ENCODE peak calls at places on chromosomes 11 and 22, in nine cellular contexts. One of them, this sample, is unnamed.

GRCh38 chr11:117928818-117929567 is at the start of gene TMPRSS13:
- DNase-seq in activated CD4-positive, alpha-beta T cell treated with anti-CD3 and anti-CD28 coated beads, Interleukin-2, amount 50 U/mL, for 48 hours: no peak
- DNase-seq in stimulated activated effector memory CD8-positive, alpha-beta T cell treated with anti-CD3 and anti-CD28 coated beads, Interleukin-12 subunit alpha, Interleukin-12 subunit beta, amount 100 ng/mL, for 72 hours: no peak
- DNase-seq in kidney: peak; percentile 79
- DNase-seq in stimulated activated CD4-positive, alpha-beta T cell treated with anti-CD3 and anti-CD28 coated beads, TNF-alpha, amount 100 ng/mL, for 1 hour: no peak
- DNase-seq in iris pigment epithelial cell: no peak
- DNase-seq in non-pigmented ciliary epithelial cell: no peak
- DNase-seq in OCI-M1: no peak
- DNase-seq in HTR-8/SVneo: no peak
- DNase-seq in this sample: no peak

GRCh38 chr11:31887180-31887579 is 76.1 kb upstream of the PAX6 start:
- DNase-seq in stimulated activated CD4-positive, alpha-beta T cell treated with anti-CD3 and anti-CD28 coated beads, TNF-alpha, amount 100 ng/mL, for 1 hour: no peak
- DNase-seq in kidney: no peak
- DNase-seq in activated CD4-positive, alpha-beta T cell treated with anti-CD3 and anti-CD28 coated beads, Interleukin-2, amount 50 U/mL, for 48 hours: peak; percentile 7
- DNase-seq in OCI-M1: peak; percentile 25
- DNase-seq in stimulated activated effector memory CD8-positive, alpha-beta T cell treated with anti-CD3 and anti-CD28 coated beads, Interleukin-12 subunit alpha, Interleukin-12 subunit beta, amount 100 ng/mL, for 72 hours: no peak
- DNase-seq in iris pigment epithelial cell: no peak
- DNase-seq in non-pigmented ciliary epithelial cell: no peak
- DNase-seq in HTR-8/SVneo: no peak
- DNase-seq in this sample: no peak

GRCh38 chr11:63906585-63906984 is 10.4 kb downstream of the RCOR2 start:
- DNase-seq in OCI-M1: peak; percentile 16
- DNase-seq in kidney: no peak
- DNase-seq in HTR-8/SVneo: no peak
- DNase-seq in stimulated activated effector memory CD8-positive, alpha-beta T cell treated with anti-CD3 and anti-CD28 coated beads, Interleukin-12 subunit alpha, Interleukin-12 subunit beta, amount 100 ng/mL, for 72 hours: no peak
- DNase-seq in stimulated activated CD4-positive, alpha-beta T cell treated with anti-CD3 and anti-CD28 coated beads, TNF-alpha, amount 100 ng/mL, for 1 hour: peak; percentile 36
- DNase-seq in activated CD4-positive, alpha-beta T cell treated with anti-CD3 and anti-CD28 coated beads, Interleukin-2, amount 50 U/mL, for 48 hours: peak; percentile 62
- DNase-seq in non-pigmented ciliary epithelial cell: no peak
- DNase-seq in iris pigment epithelial cell: peak; percentile 27
- DNase-seq in this sample: peak; percentile 58

GRCh38 chr11:124961972-124962609 is 8.1 kb downstream of the CCDC15 start:
- DNase-seq in stimulated activated CD4-positive, alpha-beta T cell treated with anti-CD3 and anti-CD28 coated beads, TNF-alpha, amount 100 ng/mL, for 1 hour: no peak
- DNase-seq in stimulated activated effector memory CD8-positive, alpha-beta T cell treated with anti-CD3 and anti-CD28 coated beads, Interleukin-12 subunit alpha, Interleukin-12 subunit beta, amount 100 ng/mL, for 72 hours: no peak
- DNase-seq in activated CD4-positive, alpha-beta T cell treated with anti-CD3 and anti-CD28 coated beads, Interleukin-2, amount 50 U/mL, for 48 hours: no peak
- DNase-seq in iris pigment epithelial cell: peak; percentile 80
- DNase-seq in non-pigmented ciliary epithelial cell: peak; percentile 63
- DNase-seq in HTR-8/SVneo: peak; percentile 56
- DNase-seq in kidney: no peak
- DNase-seq in OCI-M1: peak; percentile 91
- DNase-seq in this sample: peak; percentile 56

GRCh38 chr11:12480401-12480800 is 103.0 kb downstream of the PARVA start:
- DNase-seq in iris pigment epithelial cell: no peak
- DNase-seq in stimulated activated effector memory CD8-positive, alpha-beta T cell treated with anti-CD3 and anti-CD28 coated beads, Interleukin-12 subunit alpha, Interleukin-12 subunit beta, amount 100 ng/mL, for 72 hours: no peak
- DNase-seq in OCI-M1: no peak
- DNase-seq in stimulated activated CD4-positive, alpha-beta T cell treated with anti-CD3 and anti-CD28 coated beads, TNF-alpha, amount 100 ng/mL, for 1 hour: no peak
- DNase-seq in kidney: no peak
- DNase-seq in non-pigmented ciliary epithelial cell: no peak
- DNase-seq in HTR-8/SVneo: no peak
- DNase-seq in activated CD4-positive, alpha-beta T cell treated with anti-CD3 and anti-CD28 coated beads, Interleukin-2, amount 50 U/mL, for 48 hours: no peak
- DNase-seq in this sample: no peak

GRCh38 chr11:60905047-60905446 is 1.3 kb downstream of the PRPF19 start:
- DNase-seq in OCI-M1: no peak
- DNase-seq in stimulated activated effector memory CD8-positive, alpha-beta T cell treated with anti-CD3 and anti-CD28 coated beads, Interleukin-12 subunit alpha, Interleukin-12 subunit beta, amount 100 ng/mL, for 72 hours: no peak
- DNase-seq in iris pigment epithelial cell: no peak
- DNase-seq in HTR-8/SVneo: no peak
- DNase-seq in non-pigmented ciliary epithelial cell: no peak
- DNase-seq in stimulated activated CD4-positive, alpha-beta T cell treated with anti-CD3 and anti-CD28 coated beads, TNF-alpha, amount 100 ng/mL, for 1 hour: no peak
- DNase-seq in activated CD4-positive, alpha-beta T cell treated with anti-CD3 and anti-CD28 coated beads, Interleukin-2, amount 50 U/mL, for 48 hours: no peak
- DNase-seq in kidney: no peak
- DNase-seq in this sample: no peak

GRCh38 chr22:39943366-39943765 is 16.8 kb upstream of the TMA7B start:
- DNase-seq in activated CD4-positive, alpha-beta T cell treated with anti-CD3 and anti-CD28 coated beads, Interleukin-2, amount 50 U/mL, for 48 hours: no peak
- DNase-seq in non-pigmented ciliary epithelial cell: no peak
- DNase-seq in stimulated activated CD4-positive, alpha-beta T cell treated with anti-CD3 and anti-CD28 coated beads, TNF-alpha, amount 100 ng/mL, for 1 hour: no peak
- DNase-seq in HTR-8/SVneo: no peak
- DNase-seq in kidney: no peak
- DNase-seq in iris pigment epithelial cell: no peak
- DNase-seq in OCI-M1: no peak
- DNase-seq in stimulated activated effector memory CD8-positive, alpha-beta T cell treated with anti-CD3 and anti-CD28 coated beads, Interleukin-12 subunit alpha, Interleukin-12 subunit beta, amount 100 ng/mL, for 72 hours: no peak
- DNase-seq in this sample: no peak

GRCh38 chr11:35045219-35045819 is 93.7 kb upstream of the CD44 start:
- DNase-seq in HTR-8/SVneo: no peak
- DNase-seq in kidney: no peak
- DNase-seq in stimulated activated CD4-positive, alpha-beta T cell treated with anti-CD3 and anti-CD28 coated beads, TNF-alpha, amount 100 ng/mL, for 1 hour: no peak
- DNase-seq in OCI-M1: no peak
- DNase-seq in stimulated activated effector memory CD8-positive, alpha-beta T cell treated with anti-CD3 and anti-CD28 coated beads, Interleukin-12 subunit alpha, Interleukin-12 subunit beta, amount 100 ng/mL, for 72 hours: peak; percentile 74
- DNase-seq in non-pigmented ciliary epithelial cell: no peak
- DNase-seq in activated CD4-positive, alpha-beta T cell treated with anti-CD3 and anti-CD28 coated beads, Interleukin-2, amount 50 U/mL, for 48 hours: peak; percentile 43
- DNase-seq in iris pigment epithelial cell: no peak
- DNase-seq in this sample: no peak

GRCh38 chr22:37968452-37969251 is 15.2 kb downstream of the POLR2F start:
- DNase-seq in activated CD4-positive, alpha-beta T cell treated with anti-CD3 and anti-CD28 coated beads, Interleukin-2, amount 50 U/mL, for 48 hours: no peak
- DNase-seq in kidney: no peak
- DNase-seq in non-pigmented ciliary epithelial cell: no peak
- DNase-seq in stimulated activated CD4-positive, alpha-beta T cell treated with anti-CD3 and anti-CD28 coated beads, TNF-alpha, amount 100 ng/mL, for 1 hour: no peak
- DNase-seq in HTR-8/SVneo: no peak
- DNase-seq in OCI-M1: no peak
- DNase-seq in iris pigment epithelial cell: no peak
- DNase-seq in stimulated activated effector memory CD8-positive, alpha-beta T cell treated with anti-CD3 and anti-CD28 coated beads, Interleukin-12 subunit alpha, Interleukin-12 subunit beta, amount 100 ng/mL, for 72 hours: no peak
- DNase-seq in this sample: no peak

GRCh38 chr11:44628730-44629361 is 63.4 kb downstream of the CD82 start:
- DNase-seq in kidney: no peak
- DNase-seq in activated CD4-positive, alpha-beta T cell treated with anti-CD3 and anti-CD28 coated beads, Interleukin-2, amount 50 U/mL, for 48 hours: no peak
- DNase-seq in non-pigmented ciliary epithelial cell: no peak
- DNase-seq in stimulated activated CD4-positive, alpha-beta T cell treated with anti-CD3 and anti-CD28 coated beads, TNF-alpha, amount 100 ng/mL, for 1 hour: no peak
- DNase-seq in HTR-8/SVneo: no peak
- DNase-seq in stimulated activated effector memory CD8-positive, alpha-beta T cell treated with anti-CD3 and anti-CD28 coated beads, Interleukin-12 subunit alpha, Interleukin-12 subunit beta, amount 100 ng/mL, for 72 hours: peak; percentile 42
- DNase-seq in OCI-M1: no peak
- DNase-seq in iris pigment epithelial cell: no peak
- DNase-seq in this sample: no peak

GRCh38 chr11:78203184-78203583 is 14.5 kb downstream of the USP35 start:
- DNase-seq in activated CD4-positive, alpha-beta T cell treated with anti-CD3 and anti-CD28 coated beads, Interleukin-2, amount 50 U/mL, for 48 hours: no peak
- DNase-seq in iris pigment epithelial cell: no peak
- DNase-seq in kidney: no peak
- DNase-seq in stimulated activated CD4-positive, alpha-beta T cell treated with anti-CD3 and anti-CD28 coated beads, TNF-alpha, amount 100 ng/mL, for 1 hour: no peak
- DNase-seq in stimulated activated effector memory CD8-positive, alpha-beta T cell treated with anti-CD3 and anti-CD28 coated beads, Interleukin-12 subunit alpha, Interleukin-12 subunit beta, amount 100 ng/mL, for 72 hours: no peak
- DNase-seq in OCI-M1: no peak
- DNase-seq in HTR-8/SVneo: no peak
- DNase-seq in non-pigmented ciliary epithelial cell: no peak
- DNase-seq in this sample: no peak

GRCh38 chr11:64969209-64969608 is 2.7 kb downstream of the MAJIN start:
- DNase-seq in stimulated activated CD4-positive, alpha-beta T cell treated with anti-CD3 and anti-CD28 coated beads, TNF-alpha, amount 100 ng/mL, for 1 hour: no peak
- DNase-seq in iris pigment epithelial cell: peak; percentile 47
- DNase-seq in OCI-M1: no peak
- DNase-seq in kidney: no peak
- DNase-seq in activated CD4-positive, alpha-beta T cell treated with anti-CD3 and anti-CD28 coated beads, Interleukin-2, amount 50 U/mL, for 48 hours: no peak
- DNase-seq in stimulated activated effector memory CD8-positive, alpha-beta T cell treated with anti-CD3 and anti-CD28 coated beads, Interleukin-12 subunit alpha, Interleukin-12 subunit beta, amount 100 ng/mL, for 72 hours: no peak
- DNase-seq in HTR-8/SVneo: peak; percentile 44
- DNase-seq in non-pigmented ciliary epithelial cell: no peak
- DNase-seq in this sample: peak; percentile 48

GRCh38 chr11:9660886-9661285 is 3.0 kb upstream of the SWAP70 start:
- DNase-seq in activated CD4-positive, alpha-beta T cell treated with anti-CD3 and anti-CD28 coated beads, Interleukin-2, amount 50 U/mL, for 48 hours: no peak
- DNase-seq in stimulated activated effector memory CD8-positive, alpha-beta T cell treated with anti-CD3 and anti-CD28 coated beads, Interleukin-12 subunit alpha, Interleukin-12 subunit beta, amount 100 ng/mL, for 72 hours: no peak
- DNase-seq in OCI-M1: no peak
- DNase-seq in kidney: no peak
- DNase-seq in iris pigment epithelial cell: peak; percentile 68
- DNase-seq in stimulated activated CD4-positive, alpha-beta T cell treated with anti-CD3 and anti-CD28 coated beads, TNF-alpha, amount 100 ng/mL, for 1 hour: no peak
- DNase-seq in HTR-8/SVneo: no peak
- DNase-seq in non-pigmented ciliary epithelial cell: no peak
- DNase-seq in this sample: no peak

GRCh38 chr22:39471421-39472141 is 14.8 kb downstream of the MGAT3 start:
- DNase-seq in activated CD4-positive, alpha-beta T cell treated with anti-CD3 and anti-CD28 coated beads, Interleukin-2, amount 50 U/mL, for 48 hours: no peak
- DNase-seq in iris pigment epithelial cell: peak; percentile 73
- DNase-seq in non-pigmented ciliary epithelial cell: no peak
- DNase-seq in OCI-M1: peak; percentile 71
- DNase-seq in stimulated activated CD4-positive, alpha-beta T cell treated with anti-CD3 and anti-CD28 coated beads, TNF-alpha, amount 100 ng/mL, for 1 hour: no peak
- DNase-seq in HTR-8/SVneo: peak; percentile 68
- DNase-seq in stimulated activated effector memory CD8-positive, alpha-beta T cell treated with anti-CD3 and anti-CD28 coated beads, Interleukin-12 subunit alpha, Interleukin-12 subunit beta, amount 100 ng/mL, for 72 hours: no peak
- DNase-seq in kidney: no peak
- DNase-seq in this sample: peak; percentile 93

GRCh38 chr22:32661296-32661695 is 140.2 kb upstream of the TIMP3 start:
- DNase-seq in HTR-8/SVneo: peak; percentile 28
- DNase-seq in kidney: peak; percentile 80
- DNase-seq in stimulated activated CD4-positive, alpha-beta T cell treated with anti-CD3 and anti-CD28 coated beads, TNF-alpha, amount 100 ng/mL, for 1 hour: no peak
- DNase-seq in OCI-M1: no peak
- DNase-seq in activated CD4-positive, alpha-beta T cell treated with anti-CD3 and anti-CD28 coated beads, Interleukin-2, amount 50 U/mL, for 48 hours: no peak
- DNase-seq in stimulated activated effector memory CD8-positive, alpha-beta T cell treated with anti-CD3 and anti-CD28 coated beads, Interleukin-12 subunit alpha, Interleukin-12 subunit beta, amount 100 ng/mL, for 72 hours: no peak
- DNase-seq in iris pigment epithelial cell: peak; percentile 77
- DNase-seq in non-pigmented ciliary epithelial cell: peak; percentile 78
- DNase-seq in this sample: peak; percentile 80

GRCh38 chr11:8683115-8683807 is 669 bp downstream of the RPL27A start:
- DNase-seq in iris pigment epithelial cell: peak; percentile 34
- DNase-seq in activated CD4-positive, alpha-beta T cell treated with anti-CD3 and anti-CD28 coated beads, Interleukin-2, amount 50 U/mL, for 48 hours: no peak
- DNase-seq in non-pigmented ciliary epithelial cell: no peak
- DNase-seq in OCI-M1: no peak
- DNase-seq in kidney: no peak
- DNase-seq in stimulated activated CD4-positive, alpha-beta T cell treated with anti-CD3 and anti-CD28 coated beads, TNF-alpha, amount 100 ng/mL, for 1 hour: no peak
- DNase-seq in stimulated activated effector memory CD8-positive, alpha-beta T cell treated with anti-CD3 and anti-CD28 coated beads, Interleukin-12 subunit alpha, Interleukin-12 subunit beta, amount 100 ng/mL, for 72 hours: no peak
- DNase-seq in HTR-8/SVneo: no peak
- DNase-seq in this sample: no peak

GRCh38 chr11:65429069-65429681 is 6.6 kb downstream of the NEAT1 start:
- DNase-seq in kidney: no peak
- DNase-seq in iris pigment epithelial cell: peak; percentile 77
- DNase-seq in HTR-8/SVneo: no peak
- DNase-seq in stimulated activated effector memory CD8-positive, alpha-beta T cell treated with anti-CD3 and anti-CD28 coated beads, Interleukin-12 subunit alpha, Interleukin-12 subunit beta, amount 100 ng/mL, for 72 hours: no peak
- DNase-seq in non-pigmented ciliary epithelial cell: no peak
- DNase-seq in OCI-M1: peak; percentile 70
- DNase-seq in activated CD4-positive, alpha-beta T cell treated with anti-CD3 and anti-CD28 coated beads, Interleukin-2, amount 50 U/mL, for 48 hours: no peak
- DNase-seq in stimulated activated CD4-positive, alpha-beta T cell treated with anti-CD3 and anti-CD28 coated beads, TNF-alpha, amount 100 ng/mL, for 1 hour: no peak
- DNase-seq in this sample: no peak

GRCh38 chr11:8026982-8027381 is 39.8 kb downstream of the EIF3F start:
- DNase-seq in HTR-8/SVneo: no peak
- DNase-seq in stimulated activated CD4-positive, alpha-beta T cell treated with anti-CD3 and anti-CD28 coated beads, TNF-alpha, amount 100 ng/mL, for 1 hour: no peak
- DNase-seq in kidney: no peak
- DNase-seq in stimulated activated effector memory CD8-positive, alpha-beta T cell treated with anti-CD3 and anti-CD28 coated beads, Interleukin-12 subunit alpha, Interleukin-12 subunit beta, amount 100 ng/mL, for 72 hours: no peak
- DNase-seq in OCI-M1: no peak
- DNase-seq in activated CD4-positive, alpha-beta T cell treated with anti-CD3 and anti-CD28 coated beads, Interleukin-2, amount 50 U/mL, for 48 hours: no peak
- DNase-seq in iris pigment epithelial cell: no peak
- DNase-seq in non-pigmented ciliary epithelial cell: no peak
- DNase-seq in this sample: no peak

GRCh38 chr11:120805960-120806555 is 217.8 kb upstream of the TBCEL start:
- DNase-seq in non-pigmented ciliary epithelial cell: no peak
- DNase-seq in HTR-8/SVneo: no peak
- DNase-seq in stimulated activated CD4-positive, alpha-beta T cell treated with anti-CD3 and anti-CD28 coated beads, TNF-alpha, amount 100 ng/mL, for 1 hour: no peak
- DNase-seq in activated CD4-positive, alpha-beta T cell treated with anti-CD3 and anti-CD28 coated beads, Interleukin-2, amount 50 U/mL, for 48 hours: no peak
- DNase-seq in OCI-M1: no peak
- DNase-seq in kidney: no peak
- DNase-seq in iris pigment epithelial cell: no peak
- DNase-seq in stimulated activated effector memory CD8-positive, alpha-beta T cell treated with anti-CD3 and anti-CD28 coated beads, Interleukin-12 subunit alpha, Interleukin-12 subunit beta, amount 100 ng/mL, for 72 hours: no peak
- DNase-seq in this sample: no peak

GRCh38 chr11:133985981-133986380 is 29.2 kb upstream of the IGSF9B start:
- DNase-seq in stimulated activated CD4-positive, alpha-beta T cell treated with anti-CD3 and anti-CD28 coated beads, TNF-alpha, amount 100 ng/mL, for 1 hour: no peak
- DNase-seq in OCI-M1: no peak
- DNase-seq in HTR-8/SVneo: no peak
- DNase-seq in non-pigmented ciliary epithelial cell: no peak
- DNase-seq in activated CD4-positive, alpha-beta T cell treated with anti-CD3 and anti-CD28 coated beads, Interleukin-2, amount 50 U/mL, for 48 hours: no peak
- DNase-seq in kidney: peak; percentile 36
- DNase-seq in stimulated activated effector memory CD8-positive, alpha-beta T cell treated with anti-CD3 and anti-CD28 coated beads, Interleukin-12 subunit alpha, Interleukin-12 subunit beta, amount 100 ng/mL, for 72 hours: no peak
- DNase-seq in iris pigment epithelial cell: no peak
- DNase-seq in this sample: no peak

GRCh38 chr11:32016111-32016510 is 74.8 kb upstream of the RCN1 start:
- DNase-seq in stimulated activated CD4-positive, alpha-beta T cell treated with anti-CD3 and anti-CD28 coated beads, TNF-alpha, amount 100 ng/mL, for 1 hour: no peak
- DNase-seq in non-pigmented ciliary epithelial cell: no peak
- DNase-seq in HTR-8/SVneo: no peak
- DNase-seq in kidney: no peak
- DNase-seq in OCI-M1: no peak
- DNase-seq in iris pigment epithelial cell: no peak
- DNase-seq in activated CD4-positive, alpha-beta T cell treated with anti-CD3 and anti-CD28 coated beads, Interleukin-2, amount 50 U/mL, for 48 hours: no peak
- DNase-seq in stimulated activated effector memory CD8-positive, alpha-beta T cell treated with anti-CD3 and anti-CD28 coated beads, Interleukin-12 subunit alpha, Interleukin-12 subunit beta, amount 100 ng/mL, for 72 hours: no peak
- DNase-seq in this sample: no peak

GRCh38 chr22:47550524-47551437 is 788.3 kb downstream of the TBC1D22A start:
- DNase-seq in iris pigment epithelial cell: no peak
- DNase-seq in kidney: no peak
- DNase-seq in stimulated activated CD4-positive, alpha-beta T cell treated with anti-CD3 and anti-CD28 coated beads, TNF-alpha, amount 100 ng/mL, for 1 hour: no peak
- DNase-seq in activated CD4-positive, alpha-beta T cell treated with anti-CD3 and anti-CD28 coated beads, Interleukin-2, amount 50 U/mL, for 48 hours: no peak
- DNase-seq in OCI-M1: no peak
- DNase-seq in stimulated activated effector memory CD8-positive, alpha-beta T cell treated with anti-CD3 and anti-CD28 coated beads, Interleukin-12 subunit alpha, Interleukin-12 subunit beta, amount 100 ng/mL, for 72 hours: no peak
- DNase-seq in HTR-8/SVneo: no peak
- DNase-seq in non-pigmented ciliary epithelial cell: no peak
- DNase-seq in this sample: no peak

GRCh38 chr11:326842-327580 is 6.4 kb upstream of the IFITM3 start:
- DNase-seq in HTR-8/SVneo: no peak
- DNase-seq in activated CD4-positive, alpha-beta T cell treated with anti-CD3 and anti-CD28 coated beads, Interleukin-2, amount 50 U/mL, for 48 hours: peak; percentile 74
- DNase-seq in iris pigment epithelial cell: peak; percentile 87
- DNase-seq in stimulated activated CD4-positive, alpha-beta T cell treated with anti-CD3 and anti-CD28 coated beads, TNF-alpha, amount 100 ng/mL, for 1 hour: no peak
- DNase-seq in OCI-M1: peak; percentile 91
- DNase-seq in kidney: peak; percentile 96
- DNase-seq in stimulated activated effector memory CD8-positive, alpha-beta T cell treated with anti-CD3 and anti-CD28 coated beads, Interleukin-12 subunit alpha, Interleukin-12 subunit beta, amount 100 ng/mL, for 72 hours: peak; percentile 79
- DNase-seq in non-pigmented ciliary epithelial cell: no peak
- DNase-seq in this sample: no peak

GRCh38 chr11:65150513-65151271 is 16.4 kb upstream of the SYVN1 start:
- DNase-seq in OCI-M1: peak; percentile 93
- DNase-seq in stimulated activated CD4-positive, alpha-beta T cell treated with anti-CD3 and anti-CD28 coated beads, TNF-alpha, amount 100 ng/mL, for 1 hour: no peak
- DNase-seq in non-pigmented ciliary epithelial cell: peak; percentile 26
- DNase-seq in HTR-8/SVneo: peak; percentile 77
- DNase-seq in stimulated activated effector memory CD8-positive, alpha-beta T cell treated with anti-CD3 and anti-CD28 coated beads, Interleukin-12 subunit alpha, Interleukin-12 subunit beta, amount 100 ng/mL, for 72 hours: no peak
- DNase-seq in activated CD4-positive, alpha-beta T cell treated with anti-CD3 and anti-CD28 coated beads, Interleukin-2, amount 50 U/mL, for 48 hours: peak; percentile 43
- DNase-seq in kidney: peak; percentile 97
- DNase-seq in iris pigment epithelial cell: peak; percentile 66
- DNase-seq in this sample: peak; percentile 83

GRCh38 chr11:94884322-94884721 is 89.0 kb downstream of the CWC15 start:
- DNase-seq in non-pigmented ciliary epithelial cell: no peak
- DNase-seq in stimulated activated effector memory CD8-positive, alpha-beta T cell treated with anti-CD3 and anti-CD28 coated beads, Interleukin-12 subunit alpha, Interleukin-12 subunit beta, amount 100 ng/mL, for 72 hours: no peak
- DNase-seq in HTR-8/SVneo: no peak
- DNase-seq in iris pigment epithelial cell: no peak
- DNase-seq in activated CD4-positive, alpha-beta T cell treated with anti-CD3 and anti-CD28 coated beads, Interleukin-2, amount 50 U/mL, for 48 hours: no peak
- DNase-seq in OCI-M1: no peak
- DNase-seq in kidney: no peak
- DNase-seq in stimulated activated CD4-positive, alpha-beta T cell treated with anti-CD3 and anti-CD28 coated beads, TNF-alpha, amount 100 ng/mL, for 1 hour: no peak
- DNase-seq in this sample: no peak

GRCh38 chr11:130886704-130887103 is 29.6 kb downstream of the SNX19 start:
- DNase-seq in activated CD4-positive, alpha-beta T cell treated with anti-CD3 and anti-CD28 coated beads, Interleukin-2, amount 50 U/mL, for 48 hours: no peak
- DNase-seq in kidney: no peak
- DNase-seq in non-pigmented ciliary epithelial cell: no peak
- DNase-seq in stimulated activated CD4-positive, alpha-beta T cell treated with anti-CD3 and anti-CD28 coated beads, TNF-alpha, amount 100 ng/mL, for 1 hour: no peak
- DNase-seq in OCI-M1: no peak
- DNase-seq in stimulated activated effector memory CD8-positive, alpha-beta T cell treated with anti-CD3 and anti-CD28 coated beads, Interleukin-12 subunit alpha, Interleukin-12 subunit beta, amount 100 ng/mL, for 72 hours: no peak
- DNase-seq in iris pigment epithelial cell: no peak
- DNase-seq in HTR-8/SVneo: no peak
- DNase-seq in this sample: no peak

GRCh38 chr22:20380486-20380885 is 13.5 kb upstream of the ZNF74 start:
- DNase-seq in HTR-8/SVneo: no peak
- DNase-seq in kidney: no peak
- DNase-seq in stimulated activated effector memory CD8-positive, alpha-beta T cell treated with anti-CD3 and anti-CD28 coated beads, Interleukin-12 subunit alpha, Interleukin-12 subunit beta, amount 100 ng/mL, for 72 hours: no peak
- DNase-seq in stimulated activated CD4-positive, alpha-beta T cell treated with anti-CD3 and anti-CD28 coated beads, TNF-alpha, amount 100 ng/mL, for 1 hour: no peak
- DNase-seq in OCI-M1: no peak
- DNase-seq in iris pigment epithelial cell: no peak
- DNase-seq in non-pigmented ciliary epithelial cell: no peak
- DNase-seq in activated CD4-positive, alpha-beta T cell treated with anti-CD3 and anti-CD28 coated beads, Interleukin-2, amount 50 U/mL, for 48 hours: no peak
- DNase-seq in this sample: no peak

GRCh38 chr11:73787051-73787642 is 527 bp upstream of the MRPL48 start:
- DNase-seq in HTR-8/SVneo: no peak
- DNase-seq in non-pigmented ciliary epithelial cell: no peak
- DNase-seq in kidney: no peak
- DNase-seq in iris pigment epithelial cell: no peak
- DNase-seq in stimulated activated CD4-positive, alpha-beta T cell treated with anti-CD3 and anti-CD28 coated beads, TNF-alpha, amount 100 ng/mL, for 1 hour: no peak
- DNase-seq in activated CD4-positive, alpha-beta T cell treated with anti-CD3 and anti-CD28 coated beads, Interleukin-2, amount 50 U/mL, for 48 hours: peak; percentile 9
- DNase-seq in stimulated activated effector memory CD8-positive, alpha-beta T cell treated with anti-CD3 and anti-CD28 coated beads, Interleukin-12 subunit alpha, Interleukin-12 subunit beta, amount 100 ng/mL, for 72 hours: no peak
- DNase-seq in OCI-M1: peak; percentile 70
- DNase-seq in this sample: no peak

GRCh38 chr11:8059030-8059429 is 22.0 kb upstream of the TUB start:
- DNase-seq in activated CD4-positive, alpha-beta T cell treated with anti-CD3 and anti-CD28 coated beads, Interleukin-2, amount 50 U/mL, for 48 hours: no peak
- DNase-seq in stimulated activated effector memory CD8-positive, alpha-beta T cell treated with anti-CD3 and anti-CD28 coated beads, Interleukin-12 subunit alpha, Interleukin-12 subunit beta, amount 100 ng/mL, for 72 hours: no peak
- DNase-seq in OCI-M1: no peak
- DNase-seq in HTR-8/SVneo: no peak
- DNase-seq in kidney: no peak
- DNase-seq in non-pigmented ciliary epithelial cell: no peak
- DNase-seq in iris pigment epithelial cell: no peak
- DNase-seq in stimulated activated CD4-positive, alpha-beta T cell treated with anti-CD3 and anti-CD28 coated beads, TNF-alpha, amount 100 ng/mL, for 1 hour: no peak
- DNase-seq in this sample: no peak

GRCh38 chr11:104870910-104871309 is 27.4 kb downstream of the CASP12 start:
- DNase-seq in stimulated activated effector memory CD8-positive, alpha-beta T cell treated with anti-CD3 and anti-CD28 coated beads, Interleukin-12 subunit alpha, Interleukin-12 subunit beta, amount 100 ng/mL, for 72 hours: no peak
- DNase-seq in activated CD4-positive, alpha-beta T cell treated with anti-CD3 and anti-CD28 coated beads, Interleukin-2, amount 50 U/mL, for 48 hours: no peak
- DNase-seq in non-pigmented ciliary epithelial cell: peak; percentile 27
- DNase-seq in stimulated activated CD4-positive, alpha-beta T cell treated with anti-CD3 and anti-CD28 coated beads, TNF-alpha, amount 100 ng/mL, for 1 hour: no peak
- DNase-seq in HTR-8/SVneo: no peak
- DNase-seq in OCI-M1: peak; percentile 0
- DNase-seq in iris pigment epithelial cell: peak; percentile 28
- DNase-seq in kidney: no peak
- DNase-seq in this sample: no peak

This sample was measured in hepatic stellate cell.